ENCODE peak calls at places on chromosome 6, in ten cellular contexts. Z is RWPE1; F is IMR-90; O is fibroblast of pulmonary artery; W is fibroblast of lung; H is nephron progenitor cell; E is cardiac fibroblast; I is heart left ventricle; M is CD8-positive, alpha-beta T cell; R is fibroblast of the aortic adventitia. Y is an unnamed sample.

GRCh38 chr6:135233676-135234491 is 52.8 kb downstream of the MYB start:
- DNase-seq in Z (no peak), F (no peak), O (no peak), W (no peak), H (no peak), E (no peak), I (no peak), M (no peak), R (peak), Y (no peak)

GRCh38 chr6:12331951-12332749 is 42.0 kb downstream of the EDN1 start:
- DNase-seq in Z (no peak), F (peak), O (peak), W (peak), H (no peak), E (peak), I (no peak), M (no peak), R (peak), Y (no peak)

GRCh38 chr6:167113935-167114910 is 8.7 kb upstream of the CCR6 start:
- DNase-seq in Z (no peak), F (no peak), O (no peak), W (no peak), H (peak), E (no peak), I (no peak), M (no peak), R (no peak), Y (no peak)

GRCh38 chr6:135851442-135852271 is at the start of gene PDE7B:
- DNase-seq in Z (peak), F (peak), O (peak), W (peak), H (peak), E (peak), I (peak), M (peak), R (peak), Y (no peak)

GRCh38 chr6:167047554-167047953 is 48.4 kb downstream of the CEP43 start:
- DNase-seq in Z (no peak), F (no peak), O (no peak), W (no peak), H (no peak), E (no peak), I (no peak), M (peak), R (no peak), Y (no peak)

GRCh38 chr6:95545226-95545625 is 32.1 kb upstream of the MANEA start:
- DNase-seq in Z (no peak), F (no peak), O (peak), W (no peak), H (no peak), E (peak), I (no peak), M (no peak), R (no peak), Y (no peak)

GRCh38 chr6:56649053-56649769 is 6.5 kb upstream of the DST start:
- DNase-seq in Z (no peak), F (no peak), O (peak), W (peak), H (no peak), E (peak), I (no peak), M (no peak), R (peak), Y (no peak)

GRCh38 chr6:7996538-7997225 is 67.5 kb downstream of the BLOC1S5 start:
- DNase-seq in Z (no peak), F (peak), O (peak), W (peak), H (no peak), E (peak), I (no peak), M (no peak), R (peak), Y (no peak)

GRCh38 chr6:1613631-1614447 is 4.1 kb downstream of the FOXC1 start:
- DNase-seq in Z (peak), F (peak), O (peak), W (no peak), H (peak), E (peak), I (peak), M (no peak), R (peak), Y (no peak)

GRCh38 chr6:125750692-125751333 is 1.4 kb downstream of the HEY2 start:
- DNase-seq in Z (no peak), F (no peak), O (no peak), W (no peak), H (no peak), E (no peak), I (no peak), M (no peak), R (no peak), Y (no peak)

GRCh38 chr6:125751334-125751916 is 2.0 kb downstream of the HEY2 start:
- DNase-seq in Z (no peak), F (no peak), O (no peak), W (no peak), H (no peak), E (no peak), I (no peak), M (no peak), R (no peak), Y (no peak)

GRCh38 chr6:125752773-125753172 is 3.3 kb downstream of the HEY2 start:
- DNase-seq in Z (no peak), F (no peak), O (no peak), W (no peak), H (no peak), E (no peak), I (no peak), M (no peak), R (no peak), Y (no peak)

GRCh38 chr6:125753937-125754259 is 4.5 kb downstream of the HEY2 start:
- DNase-seq in Z (no peak), F (no peak), O (no peak), W (no peak), H (no peak), E (no peak), I (no peak), M (no peak), R (no peak), Y (no peak)

GRCh38 chr6:125753218-125753936 is 3.9 kb downstream of the HEY2 start:
- DNase-seq in Z (no peak), F (peak), O (peak), W (peak), H (no peak), E (peak), I (peak), M (no peak), R (peak), Y (no peak)
- TF ChIP-seq CTCF in Z (peak), F (peak), O (peak), W (no peak), H (peak), E (peak), I (peak), M (peak), R (peak), Y (peak)

GRCh38 chr6:10847684-10848083 is 9.3 kb upstream of the MAK start:
- DNase-seq in Z (no peak), F (no peak), O (peak), W (no peak), H (no peak), E (peak), I (no peak), M (no peak), R (no peak), Y (no peak)
- TF ChIP-seq CTCF in Z (peak), F (peak), O (peak), W (no peak), H (peak), E (no peak), I (no peak), M (peak), R (no peak), Y (peak)

GRCh38 chr6:4776493-4776966 is 326 bp downstream of the CDYL start:
- DNase-seq in Z (no peak), F (no peak), O (no peak), W (no peak), H (peak), E (no peak), I (no peak), M (peak), R (no peak), Y (peak)

GRCh38 chr6:4776967-4777925 is 1.0 kb downstream of the CDYL start:
- DNase-seq in Z (no peak), F (peak), O (peak), W (peak), H (no peak), E (peak), I (no peak), M (peak), R (peak), Y (no peak)

GRCh38 chr6:4774715-4775590 is 1.3 kb upstream of the CDYL start:
- DNase-seq in Z (no peak), F (no peak), O (no peak), W (peak), H (peak), E (no peak), I (peak), M (peak), R (no peak), Y (no peak)

GRCh38 chr6:4774296-4774695 is 1.9 kb upstream of the CDYL start:
- DNase-seq in Z (no peak), F (no peak), O (no peak), W (no peak), H (no peak), E (no peak), I (no peak), M (no peak), R (no peak), Y (no peak)

DNA sequence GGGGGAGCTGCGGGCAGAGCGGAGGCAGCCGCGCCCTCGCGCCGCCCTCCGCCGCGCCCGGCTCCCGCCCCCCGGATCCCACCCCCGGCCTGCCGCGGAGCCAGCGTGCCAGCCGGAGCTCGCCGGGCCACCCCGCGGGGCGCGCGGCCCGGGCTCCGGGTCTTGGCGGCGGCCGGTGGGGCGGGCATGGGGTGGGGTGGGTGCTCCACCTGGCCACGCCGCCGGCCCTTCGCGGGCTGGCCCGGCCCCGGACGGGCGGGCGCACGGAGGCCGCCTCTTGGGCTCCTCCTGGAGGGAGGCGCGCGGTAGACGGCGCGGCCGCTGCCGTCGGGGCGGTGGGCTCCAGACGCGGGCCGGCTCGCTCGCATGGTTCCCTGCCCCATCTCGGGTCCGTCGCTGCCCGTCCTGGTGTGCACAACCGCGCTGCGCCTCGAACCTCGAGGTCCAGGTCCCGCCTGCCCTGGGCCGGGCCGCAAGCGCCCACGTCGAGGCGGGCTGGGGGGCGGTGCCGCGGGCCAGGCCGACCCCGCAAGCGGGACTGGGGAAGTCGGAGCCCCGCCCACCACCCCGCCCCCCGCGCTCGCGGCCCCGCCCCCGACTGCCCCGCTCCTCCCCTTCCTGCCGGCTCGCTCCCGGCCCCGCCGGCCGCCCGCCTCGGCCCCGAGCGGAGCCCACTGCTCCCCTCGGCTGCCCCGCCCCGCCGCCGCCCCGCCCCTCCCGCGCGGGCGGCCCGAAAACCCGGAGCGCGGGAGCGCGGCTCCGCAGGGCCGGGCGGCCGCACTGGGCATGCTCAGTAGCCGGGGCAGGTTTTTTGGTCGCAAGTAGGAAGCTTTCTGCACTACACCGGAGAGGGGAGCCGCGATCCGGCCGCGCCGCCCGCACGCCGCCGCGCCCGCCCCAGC is at the start of gene CDYL:
- DNase-seq in Z (peak), F (peak), O (peak), W (peak), H (peak), E (peak), I (peak), M (peak), R (peak), Y (peak)
- TF ChIP-seq CTCF in Z (no peak), F (peak), O (no peak), W (no peak), H (no peak), E (no peak), I (no peak), M (no peak), R (no peak), Y (peak)

GRCh38 chr6:6220718-6221117 is 99.7 kb downstream of the F13A1 start:
- DNase-seq in Z (no peak), F (no peak), O (no peak), W (no peak), H (no peak), E (no peak), I (no peak), M (no peak), R (no peak), Y (no peak)
- TF ChIP-seq CTCF in Z (peak), F (no peak), O (no peak), W (no peak), H (peak), E (no peak), I (no peak), M (no peak), R (no peak), Y (peak)

Y was measured in progenitor cell of endocrine pancreas.